ENCODE peak calls at places on chromosomes 5 and 9, in six cellular contexts. Y is IMR-90, S is tibial artery, F is heart left ventricle, B is colonic mucosa, W is right cardiac atrium. Z is an unnamed sample.

GRCh38 chr9:129676970-129677369 is 11.5 kb downstream of the PRRX2 start:
- DNase-seq in Y (no peak), W (peak; percentile 84), S (peak; percentile 62), F (peak; percentile 40), B (no peak), Z (no peak)

GRCh38 chr5:179800071-179800695 is 6.4 kb downstream of the LTC4S start:
- DNase-seq in W (peak; percentile 41), B (no peak), Y (no peak), F (no peak), S (no peak), Z (no peak)

GRCh38 chr5:148179234-148179824 is 11.0 kb downstream of the SPINK14 start:
- DNase-seq in Y (peak; percentile 63), S (no peak), F (no peak), B (peak; percentile 18), W (no peak), Z (no peak)

GRCh38 chr5:127030259-127031146 is at the start of gene MARCHF3:
- DNase-seq in F (peak; percentile 97), S (peak; percentile 93), B (peak; percentile 96), W (peak; percentile 98), Y (peak; percentile 96), Z (peak; percentile 95)

GRCh38 chr5:29944327-29944726 is 1249.2 kb upstream of the CDH6 start:
- DNase-seq in F (no peak), W (no peak), S (no peak), Y (no peak), B (no peak), Z (no peak)

GRCh38 chr5:1297243-1297642 is 2.4 kb upstream of the TERT start:
- DNase-seq in W (no peak), B (no peak), S (no peak), Y (no peak), F (no peak), Z (no peak)

GRCh38 chr9:121296213-121297127 is 28.5 kb downstream of the GSN start:
- DNase-seq in S (no peak), F (no peak), W (no peak), Y (no peak), B (no peak), Z (no peak)

GRCh38 chr5:77129386-77129785 is 42.3 kb upstream of the ZBED3 start:
- DNase-seq in W (no peak), Y (peak; percentile 13), S (no peak), F (no peak), B (no peak), Z (peak; percentile 68)

GRCh38 chr9:37454238-37454637 is 11.0 kb downstream of the ZBTB5 start:
- DNase-seq in B (no peak), Y (peak; percentile 14), W (no peak), F (no peak), S (no peak), Z (no peak)

GRCh38 chr9:27297050-27297449 is at the start of gene EQTN:
- DNase-seq in B (no peak), Y (no peak), F (no peak), W (no peak), S (no peak), Z (no peak)

GRCh38 chr5:158700997-158701391 is 398.7 kb downstream of the EBF1 start:
- DNase-seq in F (no peak), B (no peak), Y (no peak), W (no peak), S (no peak), Z (no peak)

GRCh38 chr5:63375851-63376250 is 586.4 kb downstream of the HTR1A start:
- DNase-seq in S (no peak), W (no peak), Y (no peak), F (no peak), B (no peak), Z (no peak)

GRCh38 chr9:137167752-137168574 is 1.9 kb downstream of the LRRC26 start:
- DNase-seq in S (no peak), W (peak; percentile 61), Y (no peak), F (no peak), B (peak; percentile 84), Z (no peak)

GRCh38 chr9:86783884-86784283 is 163.4 kb downstream of the GAS1 start:
- DNase-seq in B (no peak), W (no peak), S (no peak), F (no peak), Y (peak; percentile 90), Z (no peak)

GRCh38 chr5:8457187-8458037 is 588.5 kb downstream of the MTRR start:
- DNase-seq in Y (peak; percentile 98), B (peak; percentile 92), S (peak; percentile 94), W (peak; percentile 98), F (peak; percentile 98), Z (peak; percentile 94)

GRCh38 chr5:157335534-157336422 is 69.9 kb downstream of the CYFIP2 start:
- DNase-seq in W (peak; percentile 77), F (no peak), Y (peak; percentile 76), B (no peak), S (no peak), Z (no peak)

GRCh38 chr5:83718195-83718825 is 2.3 kb downstream of the HAPLN1 start:
- DNase-seq in Y (peak; percentile 73), W (peak; percentile 34), F (peak; percentile 26), S (no peak), B (peak; percentile 64), Z (peak; percentile 28)

GRCh38 chr5:167642779-167643517 is 648.5 kb upstream of the WWC1 start:
- DNase-seq in W (no peak), B (no peak), Y (peak; percentile 92), S (no peak), F (no peak), Z (no peak)

GRCh38 chr5:167295686-167296015 is 995.8 kb upstream of the WWC1 start:
- DNase-seq in F (no peak), W (no peak), S (no peak), B (no peak), Y (no peak), Z (no peak)

DNA sequence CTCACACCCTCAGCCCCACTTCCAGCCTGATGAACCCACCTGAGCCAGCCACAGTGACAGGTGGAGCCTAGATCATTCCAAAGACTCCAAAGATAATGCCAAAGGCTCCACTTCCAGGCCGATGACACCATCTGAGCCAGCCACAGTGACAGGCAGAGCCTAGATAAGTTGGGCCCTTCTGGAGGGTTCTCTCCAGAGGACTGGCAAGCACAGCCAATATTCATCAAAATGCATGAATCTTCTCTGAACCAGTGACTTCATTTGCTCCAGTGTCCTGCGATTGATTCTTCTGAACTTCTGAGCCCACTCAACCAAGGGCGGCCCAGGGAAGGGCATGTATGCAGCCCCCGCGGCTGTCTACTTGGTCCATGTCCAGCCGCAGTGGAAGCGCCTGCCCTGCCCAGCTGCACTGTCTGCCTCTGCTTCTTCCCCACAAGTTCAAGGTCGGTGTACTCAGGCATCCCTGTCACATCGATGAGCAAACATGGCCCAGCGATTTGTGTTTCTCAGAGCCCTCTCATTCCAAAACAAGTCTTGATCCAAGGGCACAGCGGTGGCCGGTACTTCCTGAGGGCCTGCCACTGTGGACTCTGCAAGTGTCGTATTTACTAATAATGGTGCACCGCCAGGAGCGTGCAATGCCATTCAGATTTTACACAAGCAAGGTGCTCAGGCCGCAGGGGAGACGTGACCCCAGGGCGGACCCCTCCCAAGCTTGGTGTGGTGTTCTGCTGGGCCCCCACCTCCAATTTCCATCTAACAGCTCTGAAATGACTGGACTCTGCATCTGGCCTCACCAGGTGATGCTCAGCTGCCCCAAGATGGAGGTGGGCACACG is 107.0 kb downstream of the VAV2 start:
- DNase-seq in S (no peak), Y (no peak), F (no peak), W (no peak), B (no peak), Z (no peak)
- H3K27ac ChIP-seq in S (no peak overlapping the region), Y (no peak overlapping the region), F (no peak overlapping the region), W (no peak overlapping the region), B (no peak overlapping the region), Z (no peak overlapping the region)

GRCh38 chr5:172790496-172790889 is 19.5 kb upstream of the DUSP1 start:
- DNase-seq in S (no peak), W (no peak), Y (no peak), F (no peak), B (no peak), Z (no peak)

GRCh38 chr5:172791726-172792445 is 20.9 kb upstream of the DUSP1 start:
- DNase-seq in B (no peak), W (no peak), F (no peak), S (no peak), Y (peak; percentile 41), Z (no peak)

GRCh38 chr5:172792693-172793570 is 21.9 kb upstream of the DUSP1 start:
- DNase-seq in S (no peak), F (no peak), B (no peak), W (no peak), Y (no peak), Z (no peak)

GRCh38 chr5:172789687-172790495 is 18.9 kb upstream of the DUSP1 start:
- DNase-seq in B (peak; percentile 27), F (no peak), S (no peak), W (peak; percentile 75), Y (no peak), Z (peak; percentile 83)

GRCh38 chr5:172791291-172791690 is 20.3 kb upstream of the DUSP1 start:
- DNase-seq in W (no peak), F (no peak), B (peak; percentile 18), Y (no peak), S (no peak), Z (no peak)
- H3K4me1 ChIP-seq in W (peaks cover 18% of the 10 kb centered on the region), F (peaks cover 44% of the 10 kb centered on the region), B (peaks cover 5% of the 10 kb centered on the region), Y (peaks cover 24% of the 10 kb centered on the region), S (peaks cover 12% of the 10 kb centered on the region), Z (peaks cover 49% of the 10 kb centered on the region)

DNA sequence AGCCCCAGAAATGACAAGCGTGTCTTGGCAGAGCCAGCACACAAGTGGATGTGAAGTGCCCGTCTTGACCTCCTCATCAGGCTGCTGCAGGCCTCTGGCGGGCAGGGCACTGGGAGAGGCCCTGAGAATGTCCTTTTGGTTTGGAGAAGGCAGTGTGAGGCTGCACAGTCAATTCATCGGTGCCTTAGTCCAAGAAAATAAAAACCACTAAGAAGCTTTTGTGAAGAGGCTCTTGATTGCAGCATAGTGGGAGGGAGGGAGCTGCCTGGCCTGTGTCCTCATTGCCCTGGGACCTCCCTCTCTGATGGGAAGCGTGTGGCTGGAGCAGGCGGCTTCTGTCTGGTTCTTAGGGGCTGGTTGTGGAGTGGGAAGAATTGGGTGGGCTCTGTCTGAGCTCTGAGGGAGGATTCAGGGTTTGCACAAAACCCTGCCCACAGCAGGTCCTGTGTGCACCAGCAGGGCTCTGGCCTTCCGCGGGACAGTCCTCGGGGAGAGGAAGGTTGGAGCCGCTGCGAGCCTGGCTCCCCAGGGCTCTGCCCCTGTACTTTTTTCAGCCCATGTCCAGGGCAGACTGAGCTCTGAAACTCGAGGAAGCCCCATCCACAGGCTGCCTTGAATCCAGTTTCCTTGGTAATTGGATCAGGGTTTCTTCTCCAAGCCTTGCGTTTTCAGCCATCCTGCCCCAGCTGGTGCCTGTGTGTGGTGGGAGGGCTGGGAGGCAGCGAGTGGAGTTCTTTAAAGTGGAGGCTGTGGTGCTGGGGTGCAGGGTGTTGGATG is 1.1 kb downstream of the HRCT1 start:
- DNase-seq in W (peak; percentile 90), F (peak; percentile 80), Y (peak; percentile 75), S (peak; percentile 83), B (no peak), Z (peak; percentile 90)
- H3K4me3 ChIP-seq in W (no peak overlapping the region), F (peak overlapping the region; percentile 59), Y (no peak overlapping the region), S (peak overlapping the region; percentile 47), B (peak overlapping the region; percentile 10), Z (no peak overlapping the region)

GRCh38 chr5:169637085-169637855 is at the start of gene DOCK2:
- DNase-seq in S (peak; percentile 53), Y (no peak), W (peak; percentile 84), F (peak; percentile 73), B (peak; percentile 51), Z (no peak)

GRCh38 chr5:169632946-169633345 is 4.1 kb upstream of the DOCK2 start:
- DNase-seq in B (no peak), W (no peak), S (no peak), F (no peak), Y (no peak), Z (no peak)

GRCh38 chr5:169636477-169637084 is 494 bp upstream of the DOCK2 start:
- DNase-seq in B (no peak), Y (no peak), S (no peak), W (no peak), F (no peak), Z (no peak)

GRCh38 chr5:169635933-169636332 is 1.1 kb upstream of the DOCK2 start:
- DNase-seq in Y (no peak), W (no peak), F (no peak), B (no peak), S (no peak), Z (no peak)

GRCh38 chr5:169634606-169635005 is 2.5 kb upstream of the DOCK2 start:
- DNase-seq in W (no peak), F (no peak), B (no peak), Y (no peak), S (no peak), Z (no peak)
- H3K27ac ChIP-seq in W (no peak overlapping the region), F (no peak overlapping the region), B (no peak overlapping the region), Y (no peak overlapping the region), S (no peak overlapping the region), Z (no peak overlapping the region)

Z was measured in thyroid gland.